ENCODE peak calls at places on chromosomes 4 and X, in five cellular contexts. O is coronary artery, Q is spleen, Z is heart left ventricle, T is right lobe of liver. F is an unnamed sample.

GRCh38 chr4:154686838-154687237 is 57.0 kb upstream of the LRAT start:
- DNase-seq in O (no peak), Q (no peak), Z (no peak), T (no peak), F (no peak)

GRCh38 chr4:52059372-52059771 is 8.3 kb downstream of the SPATA18 start:
- DNase-seq in O (no peak), Q (no peak), Z (no peak), T (no peak), F (no peak)

GRCh38 chr4:158938462-158939044 is 164.3 kb upstream of the RAPGEF2 start:
- DNase-seq in O (no peak), Q (no peak), Z (no peak), T (no peak), F (no peak)

GRCh38 chrX:84153538-84153937 is 34.5 kb downstream of the RPS6KA6 start:
- DNase-seq in O (no peak), Q (no peak), Z (no peak), T (no peak), F (no peak)

GRCh38 chrX:2748171-2748814 is 3.5 kb upstream of the XG start:
- DNase-seq in O (no peak), Q (no peak), Z (no peak), T (no peak), F (no peak)

GRCh38 chrX:83934220-83934619 is 73.3 kb downstream of the CYLC1 start:
- DNase-seq in O (no peak), Q (no peak), Z (no peak), T (no peak), F (no peak)

GRCh38 chrX:152989292-152989658 is 4.6 kb downstream of the PNMA5 start:
- DNase-seq in O (no peak), Q (no peak), Z (no peak), T (no peak), F (no peak)

GRCh38 chr4:73853246-73853704 is at the start of gene PF4V1:
- DNase-seq in O (no peak), Q (peak), Z (no peak), T (peak), F (no peak)

GRCh38 chr4:56995525-56995924 is 16.8 kb downstream of the POLR2B start:
- DNase-seq in O (no peak), Q (no peak), Z (no peak), T (no peak), F (peak)

GRCh38 chr4:98630804-98631454 is 27.5 kb downstream of the TSPAN5 start:
- DNase-seq in O (no peak), Q (no peak), Z (no peak), T (no peak), F (no peak)

GRCh38 chrX:11890843-11891514 is 132.9 kb downstream of the MSL3 start:
- DNase-seq in O (no peak), Q (no peak), Z (no peak), T (no peak), F (peak)

GRCh38 chrX:9897761-9898161 is 69.4 kb upstream of the CLDN34 start:
- DNase-seq in O (no peak), Q (no peak), Z (no peak), T (no peak), F (no peak)

GRCh38 chr4:182855312-182855711 is 61.9 kb downstream of the DCTD start:
- DNase-seq in O (no peak), Q (peak), Z (no peak), T (no peak), F (no peak)

GRCh38 chr4:151004222-151004621 is 10.9 kb downstream of the LRBA start:
- DNase-seq in O (no peak), Q (no peak), Z (no peak), T (no peak), F (no peak)

GRCh38 chr4:157115613-157116340 is 39.8 kb downstream of the GLRB start:
- DNase-seq in O (no peak), Q (no peak), Z (no peak), T (no peak), F (no peak)

GRCh38 chrX:153372949-153373348 is 28.2 kb downstream of the PNMA6E start:
- DNase-seq in O (peak), Q (no peak), Z (no peak), T (no peak), F (no peak)

GRCh38 chr4:40186665-40187014 is 10.2 kb upstream of the RHOH start:
- DNase-seq in O (no peak), Q (no peak), Z (no peak), T (no peak), F (no peak)

GRCh38 chr4:125132281-125132680 is 182.5 kb upstream of the FAT4 start:
- DNase-seq in O (no peak), Q (no peak), Z (no peak), T (no peak), F (no peak)

GRCh38 chrX:12711435-12712040 is 79.7 kb upstream of the PRPS2 start:
- DNase-seq in O (no peak), Q (no peak), Z (no peak), T (no peak), F (no peak)

GRCh38 chrX:137550561-137551305 is 15.2 kb upstream of the ZIC3 start:
- DNase-seq in O (no peak), Q (no peak), Z (no peak), T (no peak), F (no peak)

GRCh38 chr4:60865238-60865637 is 334.9 kb upstream of the ADGRL3 start:
- DNase-seq in O (no peak), Q (no peak), Z (no peak), T (no peak), F (no peak)

GRCh38 chr4:111454961-111455360 is 690.3 kb upstream of the FAM241A start:
- DNase-seq in O (no peak), Q (no peak), Z (no peak), T (no peak), F (no peak)

GRCh38 chrX:85499400-85499799 is 119.9 kb upstream of the POF1B start:
- DNase-seq in O (no peak), Q (no peak), Z (no peak), T (no peak), F (no peak)

GRCh38 chr4:152346979-152347378 is 188.9 kb downstream of the FBXW7 start:
- DNase-seq in O (no peak), Q (no peak), Z (no peak), T (no peak), F (no peak)

GRCh38 chrX:19739683-19740082 is 147.7 kb downstream of the SH3KBP1 start:
- DNase-seq in O (no peak), Q (peak), Z (peak), T (peak), F (no peak)

GRCh38 chrX:41952102-41952501 is 28.7 kb upstream of the CASK start:
- DNase-seq in O (no peak), Q (no peak), Z (no peak), T (no peak), F (no peak)

GRCh38 chr4:168674077-168674747 is 177.4 kb downstream of the PALLD start:
- DNase-seq in O (no peak), Q (no peak), Z (no peak), T (no peak), F (no peak)

GRCh38 chrX:53086464-53086863 is 4.3 kb downstream of the TSPYL2 start:
- DNase-seq in O (peak), Q (no peak), Z (peak), T (peak), F (no peak)

GRCh38 chr4:145639281-145639680 is 20.1 kb downstream of the MMAA start:
- DNase-seq in O (no peak), Q (no peak), Z (no peak), T (no peak), F (no peak)

GRCh38 chr4:109996531-109996930 is 83.8 kb downstream of the EGF start:
- DNase-seq in O (no peak), Q (no peak), Z (no peak), T (no peak), F (no peak)

GRCh38 chrX:133607419-133608348 is 192.4 kb upstream of the GPC4 start:
- DNase-seq in O (no peak), Q (no peak), Z (no peak), T (no peak), F (no peak)

GRCh38 chr4:53717064-53717549 is 125.8 kb upstream of the LNX1 start:
- DNase-seq in O (no peak), Q (no peak), Z (no peak), T (no peak), F (no peak)

GRCh38 chr4:81389720-81390119 is 82.0 kb downstream of the RASGEF1B start:
- DNase-seq in O (no peak), Q (no peak), Z (no peak), T (no peak), F (no peak)
- H3K4me3 ChIP-seq in O (no peak), Q (no peak), Z (no peak), T (no peak), F (no peak)

GRCh38 chr4:169774466-169775445 is 17.0 kb upstream of the HPF1 start:
- DNase-seq in O (no peak), Q (peak), Z (peak), T (no peak), F (no peak)
- TF ChIP-seq CTCF in O (no peak), Q (no peak), Z (peak), T (no peak), F (peak)

DNA sequence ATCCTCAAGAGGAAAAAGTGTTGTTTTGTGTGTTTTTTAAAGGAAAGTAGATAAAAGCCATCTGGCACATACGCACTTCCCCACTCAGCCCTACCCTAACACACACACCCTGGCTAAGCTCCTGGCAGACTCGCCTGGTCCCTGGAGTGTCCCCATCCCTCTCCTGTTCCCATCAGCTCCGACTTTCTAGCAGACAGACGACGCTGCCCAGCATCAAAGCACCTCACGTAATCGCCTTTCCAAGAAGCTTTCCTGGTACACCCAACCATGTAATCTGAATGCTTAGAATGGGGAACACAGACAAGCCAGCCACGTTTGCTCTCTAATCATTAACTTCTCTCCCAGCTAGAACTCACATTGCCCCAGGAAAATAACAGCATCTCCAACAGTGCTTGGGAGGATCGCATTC is 116.2 kb downstream of the AFAP1 start:
- DNase-seq in O (peak), Q (peak), Z (no peak), T (no peak), F (peak)
- H3K27ac ChIP-seq in O (peak), Q (no peak), Z (peak), T (no peak), F (peak)

GRCh38 chrX:1205681-1206611 is 6.5 kb downstream of the CRLF2 start:
- DNase-seq in O (no peak), Q (peak), Z (no peak), T (no peak), F (no peak)

GRCh38 chrX:1210844-1211243 is 1.6 kb downstream of the CRLF2 start:
- DNase-seq in O (no peak), Q (no peak), Z (no peak), T (no peak), F (no peak)

GRCh38 chrX:1212532-1212931 is at the start of gene CRLF2:
- DNase-seq in O (no peak), Q (peak), Z (no peak), T (no peak), F (no peak)

GRCh38 chrX:1202251-1202650 is 10.2 kb downstream of the CRLF2 start:
- DNase-seq in O (no peak), Q (peak), Z (no peak), T (no peak), F (no peak)

DNA sequence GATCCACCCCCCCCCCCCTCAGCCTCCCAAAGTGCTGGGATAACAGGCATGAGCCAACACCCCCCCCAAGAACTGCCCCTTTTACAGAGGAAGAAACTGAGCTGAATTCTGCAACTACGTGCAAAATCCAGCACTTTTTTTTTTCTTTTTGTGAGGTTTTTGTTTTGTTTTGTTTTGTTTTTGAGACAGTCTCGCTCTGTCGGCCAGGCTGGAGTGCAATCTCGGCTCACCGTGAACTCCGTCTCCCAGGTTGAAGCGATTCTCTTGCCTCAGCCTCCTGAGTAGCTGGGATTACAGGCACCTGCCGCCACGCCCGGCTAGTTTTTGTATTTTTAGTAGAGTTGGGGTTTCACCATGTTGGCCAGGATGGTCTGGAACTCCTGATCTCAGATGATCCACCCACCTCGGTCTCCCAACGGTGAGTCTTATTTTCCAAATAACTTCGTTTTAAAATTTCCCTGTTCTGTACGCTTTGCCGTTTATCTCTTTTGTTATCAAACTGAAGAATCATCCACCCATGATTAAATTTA is 4.9 kb downstream of the CRLF2 start:
- DNase-seq in O (no peak), Q (peak), Z (no peak), T (no peak), F (no peak)
- H3K4me3 ChIP-seq in O (no peak), Q (no peak), Z (no peak), T (no peak), F (no peak)

GRCh38 chr4:17117746-17118145 is 219.3 kb upstream of the LDB2 start:
- DNase-seq in O (no peak), Q (no peak), Z (no peak), T (no peak), F (no peak)

GRCh38 chr4:17109126-17109525 is 210.7 kb upstream of the LDB2 start:
- DNase-seq in O (no peak), Q (no peak), Z (no peak), T (no peak), F (no peak)

GRCh38 chr4:17111436-17111835 is 213.0 kb upstream of the LDB2 start:
- DNase-seq in O (no peak), Q (no peak), Z (no peak), T (no peak), F (no peak)

GRCh38 chr4:17115546-17115945 is 217.1 kb upstream of the LDB2 start:
- DNase-seq in O (no peak), Q (no peak), Z (no peak), T (no peak), F (no peak)

GRCh38 chr4:17111959-17112659 is 213.7 kb upstream of the LDB2 start:
- DNase-seq in O (no peak), Q (no peak), Z (no peak), T (no peak), F (no peak)
- TF ChIP-seq CTCF in O (no peak), Q (peak), Z (peak), T (peak), F (peak)

GRCh38 chrX:23271011-23271410 is 63.6 kb upstream of the PTCHD1 start:
- DNase-seq in O (no peak), Q (no peak), Z (no peak), T (no peak), F (no peak)

GRCh38 chrX:23276475-23276874 is 58.2 kb upstream of the PTCHD1 start:
- DNase-seq in O (no peak), Q (no peak), Z (no peak), T (no peak), F (no peak)
- H3K27ac ChIP-seq in O (no peak), Q (no peak), Z (no peak), T (no peak), F (no peak)

GRCh38 chrX:119941336-119941735 is 2.2 kb downstream of the NKAP start:
- DNase-seq in O (no peak), Q (no peak), Z (no peak), T (no peak), F (no peak)
- H3K4me3 ChIP-seq in O (no peak), Q (no peak), Z (no peak), T (no peak), F (no peak)

DNA sequence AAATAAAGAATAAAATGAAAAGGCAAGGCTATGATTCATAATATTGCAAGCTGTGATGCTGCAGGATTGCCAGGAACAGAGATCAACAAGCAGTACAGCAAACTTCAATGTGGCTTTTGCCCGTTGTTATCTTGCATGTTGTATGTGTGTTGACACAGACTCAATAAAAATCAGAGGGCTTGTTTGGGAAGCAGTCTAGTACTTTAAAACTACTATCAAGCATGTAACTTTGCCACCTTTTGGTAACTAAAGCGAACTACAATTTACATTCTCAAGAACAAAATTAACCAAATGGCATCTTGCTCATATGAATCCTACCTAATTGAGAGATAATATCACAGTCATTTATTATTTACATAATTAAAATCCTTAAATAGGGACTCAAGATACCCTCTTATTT is 79.8 kb upstream of the GPM6A start:
- DNase-seq in O (no peak), Q (no peak), Z (no peak), T (no peak), F (no peak)
- TF ChIP-seq CTCF in O (no peak), Q (peak), Z (peak), T (peak), F (peak)

DNA sequence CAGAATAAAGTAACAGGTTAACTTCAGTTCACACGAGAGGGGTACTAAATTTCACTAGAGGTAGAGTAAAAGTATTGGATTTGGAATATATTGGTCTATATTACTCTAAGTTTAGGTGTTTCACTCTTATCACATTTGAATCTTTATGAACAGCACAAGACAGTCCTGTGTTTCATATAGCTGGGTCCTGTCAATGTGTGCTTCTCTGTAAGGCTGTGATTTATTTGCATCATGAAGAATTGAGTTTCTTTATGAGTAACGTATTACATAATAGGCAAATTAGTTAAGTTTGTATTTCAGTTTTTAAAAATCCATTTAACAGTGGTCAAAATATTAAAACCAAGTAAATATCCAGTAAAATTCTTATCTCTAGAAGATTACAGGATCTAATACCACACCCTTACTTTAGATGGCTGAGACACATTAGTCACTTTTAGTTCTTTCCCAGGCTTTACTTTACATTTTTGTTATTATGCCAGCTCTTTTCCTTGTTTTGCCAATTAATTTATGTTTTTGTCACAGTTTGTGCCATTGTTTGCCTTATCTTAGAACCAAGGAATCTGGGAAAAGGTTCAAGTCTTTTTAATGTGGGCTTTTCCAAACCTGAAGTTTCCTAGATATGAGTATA is 32.1 kb downstream of the NUDT6 start:
- DNase-seq in O (no peak), Q (no peak), Z (no peak), T (no peak), F (no peak)
- H3K27ac ChIP-seq in O (peak), Q (no peak), Z (peak), T (no peak), F (no peak)

GRCh38 chr4:177681902-177682301 is 239.7 kb upstream of the AGA start:
- DNase-seq in O (no peak), Q (no peak), Z (no peak), T (no peak), F (no peak)
- H3K4me3 ChIP-seq in O (no peak), Q (no peak), Z (no peak), T (no peak), F (no peak)

F was measured in dorsolateral prefrontal cortex.